ENCODE peak calls at places on chromosomes 1 and 21, in eight cellular contexts. J is NCI-H510A, B is EL, K is HS-5, G is A549, C is psoas muscle, V is esophagus muscularis mucosa, D is HFF-Myc. M is an unnamed sample.

GRCh38 chr1:231357831-231358354 is 19.8 kb downstream of the SPRTN start:
- DNase-seq in J (no peak), V (no peak), D (no peak), G (peak), K (peak), C (peak), B (peak), M (peak)

GRCh38 chr1:34050711-34051485 is 114.1 kb downstream of the CSMD2 start:
- DNase-seq in D (no peak), G (no peak), V (no peak), J (no peak), C (no peak), B (no peak), K (no peak), M (no peak)

GRCh38 chr1:233393084-233393840 is 65.7 kb downstream of the MAP3K21 start:
- DNase-seq in B (no peak), D (no peak), C (no peak), J (no peak), G (no peak), V (no peak), K (no peak), M (no peak)

GRCh38 chr1:221795400-221795799 is 53.5 kb upstream of the DUSP10 start:
- DNase-seq in G (no peak), V (no peak), D (no peak), C (no peak), K (no peak), B (no peak), J (no peak), M (no peak)

GRCh38 chr21:46552274-46552673 is 52.6 kb downstream of the S100B start:
- DNase-seq in G (no peak), K (no peak), V (no peak), J (no peak), D (no peak), C (no peak), B (no peak), M (no peak)

GRCh38 chr1:210223174-210223904 is 9.3 kb upstream of the SERTAD4 start:
- DNase-seq in B (no peak), J (no peak), G (no peak), C (no peak), V (no peak), D (no peak), K (no peak), M (peak)

GRCh38 chr1:179082308-179083030 is 599 bp downstream of the TOR3A start:
- DNase-seq in D (no peak), G (peak), B (peak), C (no peak), K (no peak), V (no peak), J (peak), M (peak)

GRCh38 chr21:36762636-36763035 is 63.7 kb downstream of the SIM2 start:
- DNase-seq in J (no peak), C (no peak), V (no peak), G (no peak), B (no peak), K (no peak), D (no peak), M (no peak)

GRCh38 chr1:155272466-155273133 is 704 bp downstream of the CLK2 start:
- DNase-seq in J (no peak), D (no peak), B (peak), C (no peak), G (peak), K (no peak), V (no peak), M (no peak)

GRCh38 chr1:55064071-55064581 is 24.8 kb downstream of the PCSK9 start:
- DNase-seq in C (no peak), V (no peak), B (peak), D (no peak), J (no peak), G (no peak), K (no peak), M (no peak)

GRCh38 chr1:198922638-198923430 is 284.0 kb downstream of the PTPRC start:
- DNase-seq in C (no peak), J (no peak), G (no peak), B (no peak), V (no peak), D (no peak), K (no peak), M (no peak)

GRCh38 chr1:243490748-243491686 is 235.2 kb downstream of the SDCCAG8 start:
- DNase-seq in J (no peak), D (no peak), G (no peak), K (no peak), B (no peak), C (no peak), V (no peak), M (peak)

GRCh38 chr1:67743072-67743725 is 58.2 kb downstream of the GADD45A start:
- DNase-seq in G (no peak), J (no peak), B (no peak), C (no peak), D (no peak), K (no peak), V (no peak), M (no peak)

GRCh38 chr1:236149003-236149595 is 6.8 kb downstream of the GPR137B start:
- DNase-seq in D (no peak), V (no peak), B (no peak), C (no peak), G (no peak), J (no peak), K (no peak), M (no peak)

GRCh38 chr21:37873655-37874054 is 42.6 kb downstream of the KCNJ6 start:
- DNase-seq in J (no peak), C (no peak), G (no peak), V (no peak), B (peak), K (no peak), D (no peak), M (no peak)

GRCh38 chr1:219538886-219539285 is 74.0 kb downstream of the ZC3H11B start:
- DNase-seq in B (no peak), J (no peak), K (no peak), G (no peak), V (no peak), D (no peak), C (no peak), M (no peak)

GRCh38 chr1:184771190-184771691 is 16.6 kb upstream of the EDEM3 start:
- DNase-seq in K (no peak), G (no peak), V (no peak), D (no peak), C (no peak), J (no peak), B (no peak), M (no peak)

GRCh38 chr21:43693981-43694380 is 24.9 kb upstream of the PDXK start:
- DNase-seq in G (no peak), D (no peak), V (no peak), J (no peak), C (no peak), B (no peak), K (no peak), M (no peak)

GRCh38 chr1:153349363-153350340 is 1.0 kb upstream of the PGLYRP4 start:
- DNase-seq in V (peak), D (no peak), G (no peak), B (no peak), J (no peak), K (no peak), C (no peak), M (no peak)

GRCh38 chr1:227728059-227728891 is 6.8 kb downstream of the JMJD4 start:
- DNase-seq in V (peak), J (peak), K (no peak), D (peak), B (peak), G (peak), C (peak), M (peak)

GRCh38 chr1:229844675-229845074 is 218.6 kb downstream of the URB2 start:
- DNase-seq in C (peak), G (no peak), J (peak), K (no peak), B (no peak), V (no peak), D (no peak), M (no peak)

GRCh38 chr1:37394574-37395464 is 79.6 kb upstream of the ZC3H12A start:
- DNase-seq in C (no peak), G (no peak), D (no peak), B (no peak), V (no peak), J (peak), K (no peak), M (peak)

GRCh38 chr1:11898086-11898785 is 28.0 kb downstream of the KIAA2013 start:
- DNase-seq in D (no peak), C (no peak), J (no peak), B (no peak), V (no peak), G (no peak), K (no peak), M (no peak)

GRCh38 chr1:42914092-42914625 is 44.5 kb downstream of the SLC2A1 start:
- DNase-seq in J (no peak), B (no peak), K (no peak), D (no peak), C (no peak), V (no peak), G (no peak), M (no peak)